ENCODE peak calls at places on chromosomes 5 and 9, in ten cellular contexts. One of them, this sample, is unnamed.

GRCh38 chr5:171269717-171270116 is 39.3 kb upstream of the TLX3 start:
- DNase-seq in esophagus squamous epithelium: no peak
- DNase-seq in lower lobe of right lung: no peak
- DNase-seq in GM23338: no peak
- DNase-seq in cardiac fibroblast: peak
- DNase-seq in fibroblast of mammary gland: peak
- DNase-seq in heart left ventricle: no peak
- DNase-seq in endodermal cell: no peak
- DNase-seq in lung: no peak
- DNase-seq in Peyer's patch: no peak
- DNase-seq in this sample: peak

GRCh38 chr5:115657125-115657882 is 31.5 kb upstream of the TMED7 start:
- DNase-seq in fibroblast of mammary gland: no peak
- DNase-seq in cardiac fibroblast: no peak
- DNase-seq in endodermal cell: no peak
- DNase-seq in lung: no peak
- DNase-seq in heart left ventricle: no peak
- DNase-seq in GM23338: no peak
- DNase-seq in Peyer's patch: no peak
- DNase-seq in lower lobe of right lung: no peak
- DNase-seq in esophagus squamous epithelium: no peak
- DNase-seq in this sample: no peak

GRCh38 chr5:127038550-127038949 is 8.2 kb upstream of the MARCHF3 start:
- DNase-seq in lower lobe of right lung: no peak
- DNase-seq in lung: no peak
- DNase-seq in Peyer's patch: no peak
- DNase-seq in endodermal cell: no peak
- DNase-seq in heart left ventricle: no peak
- DNase-seq in esophagus squamous epithelium: no peak
- DNase-seq in fibroblast of mammary gland: no peak
- DNase-seq in GM23338: no peak
- DNase-seq in cardiac fibroblast: no peak
- DNase-seq in this sample: no peak

GRCh38 chr5:117455236-117456233 is 880.9 kb upstream of the SEMA6A start:
- DNase-seq in fibroblast of mammary gland: no peak
- DNase-seq in heart left ventricle: no peak
- DNase-seq in lower lobe of right lung: peak
- DNase-seq in Peyer's patch: no peak
- DNase-seq in cardiac fibroblast: no peak
- DNase-seq in endodermal cell: peak
- DNase-seq in esophagus squamous epithelium: no peak
- DNase-seq in GM23338: peak
- DNase-seq in lung: no peak
- DNase-seq in this sample: no peak

GRCh38 chr9:98764351-98764750 is 32.0 kb downstream of the ANKS6 start:
- DNase-seq in heart left ventricle: no peak
- DNase-seq in esophagus squamous epithelium: no peak
- DNase-seq in fibroblast of mammary gland: peak
- DNase-seq in Peyer's patch: no peak
- DNase-seq in cardiac fibroblast: no peak
- DNase-seq in lung: no peak
- DNase-seq in lower lobe of right lung: no peak
- DNase-seq in endodermal cell: no peak
- DNase-seq in GM23338: no peak
- DNase-seq in this sample: no peak

GRCh38 chr9:112380771-112381181 is 868 bp downstream of the HSDL2 start:
- DNase-seq in GM23338: no peak
- DNase-seq in endodermal cell: peak
- DNase-seq in lung: no peak
- DNase-seq in heart left ventricle: no peak
- DNase-seq in esophagus squamous epithelium: no peak
- DNase-seq in fibroblast of mammary gland: peak
- DNase-seq in cardiac fibroblast: peak
- DNase-seq in lower lobe of right lung: no peak
- DNase-seq in Peyer's patch: no peak
- DNase-seq in this sample: peak

GRCh38 chr9:93132287-93132927 is 1.6 kb downstream of the NINJ1 start:
- DNase-seq in GM23338: peak
- DNase-seq in fibroblast of mammary gland: peak
- DNase-seq in heart left ventricle: peak
- DNase-seq in lung: no peak
- DNase-seq in endodermal cell: peak
- DNase-seq in Peyer's patch: no peak
- DNase-seq in esophagus squamous epithelium: no peak
- DNase-seq in lower lobe of right lung: no peak
- DNase-seq in cardiac fibroblast: peak
- DNase-seq in this sample: peak

GRCh38 chr5:7834982-7835381 is 16.0 kb downstream of the CFAP90 start:
- DNase-seq in esophagus squamous epithelium: no peak
- DNase-seq in Peyer's patch: no peak
- DNase-seq in cardiac fibroblast: no peak
- DNase-seq in GM23338: no peak
- DNase-seq in lower lobe of right lung: no peak
- DNase-seq in heart left ventricle: no peak
- DNase-seq in lung: no peak
- DNase-seq in endodermal cell: no peak
- DNase-seq in fibroblast of mammary gland: no peak
- DNase-seq in this sample: no peak

GRCh38 chr5:77305921-77306320 is 95.4 kb downstream of the PDE8B start:
- DNase-seq in heart left ventricle: no peak
- DNase-seq in cardiac fibroblast: no peak
- DNase-seq in GM23338: no peak
- DNase-seq in esophagus squamous epithelium: no peak
- DNase-seq in endodermal cell: no peak
- DNase-seq in fibroblast of mammary gland: peak
- DNase-seq in Peyer's patch: no peak
- DNase-seq in lung: no peak
- DNase-seq in lower lobe of right lung: no peak
- DNase-seq in this sample: no peak

GRCh38 chr5:73103885-73104284 is 16.5 kb upstream of the TMEM171 start:
- DNase-seq in Peyer's patch: no peak
- DNase-seq in lower lobe of right lung: no peak
- DNase-seq in fibroblast of mammary gland: no peak
- DNase-seq in lung: no peak
- DNase-seq in endodermal cell: no peak
- DNase-seq in cardiac fibroblast: no peak
- DNase-seq in heart left ventricle: no peak
- DNase-seq in esophagus squamous epithelium: no peak
- DNase-seq in GM23338: no peak
- DNase-seq in this sample: no peak

GRCh38 chr5:54610197-54610898 is 92.8 kb downstream of the SNX18 start:
- DNase-seq in cardiac fibroblast: peak
- DNase-seq in endodermal cell: no peak
- DNase-seq in heart left ventricle: no peak
- DNase-seq in esophagus squamous epithelium: no peak
- DNase-seq in fibroblast of mammary gland: no peak
- DNase-seq in GM23338: no peak
- DNase-seq in lung: no peak
- DNase-seq in lower lobe of right lung: no peak
- DNase-seq in Peyer's patch: peak
- DNase-seq in this sample: peak

GRCh38 chr5:95487880-95488279 is 66.9 kb downstream of the SKIC3 start:
- DNase-seq in endodermal cell: no peak
- DNase-seq in GM23338: no peak
- DNase-seq in lung: no peak
- DNase-seq in esophagus squamous epithelium: no peak
- DNase-seq in fibroblast of mammary gland: no peak
- DNase-seq in heart left ventricle: no peak
- DNase-seq in cardiac fibroblast: no peak
- DNase-seq in Peyer's patch: no peak
- DNase-seq in lower lobe of right lung: no peak
- DNase-seq in this sample: no peak

GRCh38 chr5:37206733-37207132 is 42.4 kb downstream of the CPLANE1 start:
- DNase-seq in lower lobe of right lung: no peak
- DNase-seq in esophagus squamous epithelium: no peak
- DNase-seq in lung: no peak
- DNase-seq in heart left ventricle: no peak
- DNase-seq in cardiac fibroblast: no peak
- DNase-seq in GM23338: no peak
- DNase-seq in Peyer's patch: no peak
- DNase-seq in endodermal cell: no peak
- DNase-seq in fibroblast of mammary gland: no peak
- DNase-seq in this sample: peak

GRCh38 chr5:33067291-33067690 is 356.2 kb downstream of the NPR3 start:
- DNase-seq in heart left ventricle: no peak
- DNase-seq in fibroblast of mammary gland: no peak
- DNase-seq in GM23338: no peak
- DNase-seq in lower lobe of right lung: no peak
- DNase-seq in Peyer's patch: no peak
- DNase-seq in endodermal cell: no peak
- DNase-seq in cardiac fibroblast: no peak
- DNase-seq in lung: no peak
- DNase-seq in esophagus squamous epithelium: no peak
- DNase-seq in this sample: peak

GRCh38 chr5:141050622-141051525 is at the start of gene PCDHB1:
- DNase-seq in lower lobe of right lung: no peak
- DNase-seq in endodermal cell: peak
- DNase-seq in lung: no peak
- DNase-seq in Peyer's patch: no peak
- DNase-seq in heart left ventricle: no peak
- DNase-seq in esophagus squamous epithelium: no peak
- DNase-seq in cardiac fibroblast: no peak
- DNase-seq in GM23338: peak
- DNase-seq in fibroblast of mammary gland: no peak
- DNase-seq in this sample: no peak
- H3K4me3 ChIP-seq in lower lobe of right lung: peak
- H3K4me3 ChIP-seq in endodermal cell: peak
- H3K4me3 ChIP-seq in lung: peak
- H3K4me3 ChIP-seq in Peyer's patch: peak
- H3K4me3 ChIP-seq in heart left ventricle: peak
- H3K4me3 ChIP-seq in esophagus squamous epithelium: peak
- H3K4me3 ChIP-seq in cardiac fibroblast: peak
- H3K4me3 ChIP-seq in GM23338: peak
- H3K4me3 ChIP-seq in fibroblast of mammary gland: no peak
- H3K4me3 ChIP-seq in this sample: peak

DNA sequence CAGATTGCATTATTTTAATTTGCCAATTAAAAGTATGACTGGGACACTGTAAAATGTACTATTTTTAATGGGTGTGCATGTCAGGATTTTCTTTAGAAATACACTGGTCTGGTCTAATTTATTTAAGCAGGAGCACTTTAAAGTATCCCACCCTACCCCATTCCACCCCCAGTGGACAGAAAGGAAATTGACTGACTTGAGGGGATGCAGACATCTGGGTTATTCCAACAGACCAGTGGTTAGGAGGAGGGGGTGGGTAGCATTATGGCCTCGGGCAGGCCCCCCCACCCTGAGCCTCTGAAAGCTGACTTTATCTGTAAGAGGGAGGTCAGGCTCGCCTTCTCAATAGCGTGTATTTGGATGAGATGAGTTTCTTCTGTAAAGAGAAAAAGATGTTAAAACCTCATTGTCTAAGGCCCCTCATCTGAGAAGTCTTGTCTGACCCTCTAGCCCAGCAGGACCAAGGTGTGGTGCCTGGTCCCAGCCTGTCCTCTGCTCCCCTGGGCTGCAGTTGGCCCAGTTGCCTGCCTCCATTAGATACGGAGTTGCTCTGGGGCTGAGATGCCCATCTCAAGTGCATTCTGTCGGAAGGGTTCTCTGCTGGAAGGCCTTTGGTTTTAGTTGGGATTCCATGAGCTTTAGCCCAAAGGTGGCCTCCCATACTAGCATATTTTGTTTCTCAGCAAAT is 4.4 kb downstream of the HNRNPAB start:
- DNase-seq in fibroblast of mammary gland: no peak
- DNase-seq in GM23338: peak
- DNase-seq in Peyer's patch: no peak
- DNase-seq in cardiac fibroblast: no peak
- DNase-seq in lower lobe of right lung: no peak
- DNase-seq in heart left ventricle: no peak
- DNase-seq in lung: no peak
- DNase-seq in esophagus squamous epithelium: no peak
- DNase-seq in endodermal cell: peak
- DNase-seq in this sample: no peak
- TF ChIP-seq CTCF in fibroblast of mammary gland: peak
- TF ChIP-seq CTCF in GM23338: no peak
- TF ChIP-seq CTCF in Peyer's patch: no peak
- TF ChIP-seq CTCF in cardiac fibroblast: no peak
- TF ChIP-seq CTCF in lower lobe of right lung: no peak
- TF ChIP-seq CTCF in heart left ventricle: no peak
- TF ChIP-seq CTCF in lung: no peak
- TF ChIP-seq CTCF in esophagus squamous epithelium: no peak
- TF ChIP-seq CTCF in endodermal cell: peak
- TF ChIP-seq CTCF in this sample: peak

GRCh38 chr5:141596867-141597266 is 21.9 kb downstream of the DIAPH1 start:
- DNase-seq in GM23338: no peak
- DNase-seq in endodermal cell: no peak
- DNase-seq in heart left ventricle: no peak
- DNase-seq in lung: no peak
- DNase-seq in esophagus squamous epithelium: no peak
- DNase-seq in cardiac fibroblast: no peak
- DNase-seq in Peyer's patch: no peak
- DNase-seq in lower lobe of right lung: no peak
- DNase-seq in fibroblast of mammary gland: no peak
- DNase-seq in this sample: no peak

GRCh38 chr5:141597394-141597793 is 21.4 kb downstream of the DIAPH1 start:
- DNase-seq in Peyer's patch: no peak
- DNase-seq in endodermal cell: no peak
- DNase-seq in GM23338: no peak
- DNase-seq in heart left ventricle: no peak
- DNase-seq in lower lobe of right lung: no peak
- DNase-seq in esophagus squamous epithelium: no peak
- DNase-seq in cardiac fibroblast: no peak
- DNase-seq in fibroblast of mammary gland: no peak
- DNase-seq in lung: no peak
- DNase-seq in this sample: no peak

GRCh38 chr5:141603912-141604311 is 14.9 kb downstream of the DIAPH1 start:
- DNase-seq in heart left ventricle: no peak
- DNase-seq in Peyer's patch: no peak
- DNase-seq in lung: no peak
- DNase-seq in lower lobe of right lung: no peak
- DNase-seq in endodermal cell: no peak
- DNase-seq in GM23338: peak
- DNase-seq in cardiac fibroblast: no peak
- DNase-seq in fibroblast of mammary gland: no peak
- DNase-seq in esophagus squamous epithelium: no peak
- DNase-seq in this sample: no peak

GRCh38 chr5:141597814-141598213 is 21.0 kb downstream of the DIAPH1 start:
- DNase-seq in endodermal cell: no peak
- DNase-seq in GM23338: no peak
- DNase-seq in fibroblast of mammary gland: no peak
- DNase-seq in lung: no peak
- DNase-seq in cardiac fibroblast: no peak
- DNase-seq in esophagus squamous epithelium: no peak
- DNase-seq in heart left ventricle: no peak
- DNase-seq in lower lobe of right lung: no peak
- DNase-seq in Peyer's patch: no peak
- DNase-seq in this sample: no peak

GRCh38 chr5:141598389-141599360 is 20.1 kb downstream of the DIAPH1 start:
- DNase-seq in cardiac fibroblast: peak
- DNase-seq in fibroblast of mammary gland: peak
- DNase-seq in Peyer's patch: no peak
- DNase-seq in esophagus squamous epithelium: no peak
- DNase-seq in lung: no peak
- DNase-seq in lower lobe of right lung: no peak
- DNase-seq in endodermal cell: no peak
- DNase-seq in GM23338: no peak
- DNase-seq in heart left ventricle: no peak
- DNase-seq in this sample: peak
- H3K4me3 ChIP-seq in cardiac fibroblast: no peak
- H3K4me3 ChIP-seq in fibroblast of mammary gland: no peak
- H3K4me3 ChIP-seq in Peyer's patch: no peak
- H3K4me3 ChIP-seq in esophagus squamous epithelium: no peak
- H3K4me3 ChIP-seq in lung: no peak
- H3K4me3 ChIP-seq in lower lobe of right lung: no peak
- H3K4me3 ChIP-seq in endodermal cell: no peak
- H3K4me3 ChIP-seq in GM23338: no peak
- H3K4me3 ChIP-seq in heart left ventricle: no peak
- H3K4me3 ChIP-seq in this sample: no peak

GRCh38 chr5:80711938-80712337 is 57.2 kb upstream of the DHFR start:
- DNase-seq in esophagus squamous epithelium: no peak
- DNase-seq in fibroblast of mammary gland: peak
- DNase-seq in heart left ventricle: no peak
- DNase-seq in endodermal cell: peak
- DNase-seq in lower lobe of right lung: no peak
- DNase-seq in cardiac fibroblast: peak
- DNase-seq in GM23338: peak
- DNase-seq in lung: no peak
- DNase-seq in Peyer's patch: no peak
- DNase-seq in this sample: peak
- TF ChIP-seq CTCF in esophagus squamous epithelium: peak
- TF ChIP-seq CTCF in fibroblast of mammary gland: peak
- TF ChIP-seq CTCF in heart left ventricle: peak
- TF ChIP-seq CTCF in endodermal cell: peak
- TF ChIP-seq CTCF in lower lobe of right lung: peak
- TF ChIP-seq CTCF in cardiac fibroblast: peak
- TF ChIP-seq CTCF in GM23338: peak
- TF ChIP-seq CTCF in lung: no peak
- TF ChIP-seq CTCF in Peyer's patch: peak
- TF ChIP-seq CTCF in this sample: peak

This sample was measured in fibroblast of villous mesenchyme.